ENCODE peak calls at places on chromosomes 3 and 15, in ten cellular contexts. S is nucleus accumbens; C is activated CD8-positive, alpha-beta memory T cell treated with anti-CD3 and anti-CD28 coated beads, Interleukin-2, amount 50 U/mL, for 4 hours; Z is ureter; J is NCI-H510A treated with DMSO at 0.1 percent for 48 hours; O is HEK293T; L is lower leg skin; H is pons; N is mucosa of descending colon; E is bronchial epithelial cell. P is an unnamed sample.

GRCh38 chr3:47323431-47324277 is 40.9 kb downstream of the KLHL18 start:
- DNase-seq in E (peak; percentile 68), O (no peak), C (no peak), L (peak; percentile 46), S (no peak), N (no peak), J (no peak), Z (no peak), H (no peak), P (no peak)

GRCh38 chr3:69541059-69541471 is 155.2 kb upstream of the FRMD4B start:
- DNase-seq in C (no peak), Z (no peak), N (no peak), H (no peak), J (no peak), O (no peak), L (peak; percentile 88), S (no peak), E (peak; percentile 95), P (no peak)

GRCh38 chr3:61707492-61707891 is 146.1 kb downstream of the PTPRG start:
- DNase-seq in S (no peak), L (no peak), C (no peak), Z (no peak), J (no peak), H (no peak), N (no peak), E (no peak), O (no peak), P (no peak)

GRCh38 chr3:50146316-50146901 is 8.7 kb upstream of the SEMA3F start:
- DNase-seq in Z (no peak), H (no peak), L (no peak), N (no peak), E (peak; percentile 79), O (no peak), C (no peak), J (no peak), S (no peak), P (no peak)

GRCh38 chr3:128426128-128426921 is 40.4 kb downstream of the DNAJB8 start:
- DNase-seq in C (peak; percentile 64), E (no peak), Z (no peak), L (no peak), O (peak; percentile 93), N (peak; percentile 36), H (peak; percentile 7), J (peak; percentile 14), S (peak; percentile 36), P (peak; percentile 65)

GRCh38 chr15:25679492-25679891 is 183.6 kb downstream of the ATP10A start:
- DNase-seq in S (no peak), H (no peak), O (no peak), J (no peak), Z (no peak), E (no peak), L (peak; percentile 48), C (no peak), N (no peak), P (no peak)

GRCh38 chr15:68440136-68440535 is 8.2 kb upstream of the ITGA11 start:
- DNase-seq in C (no peak), L (no peak), N (no peak), J (no peak), O (no peak), S (no peak), Z (peak; percentile 26), E (no peak), H (no peak), P (no peak)

GRCh38 chr3:62875103-62876002 is at the start of gene CADPS:
- DNase-seq in S (peak; percentile 13), N (peak; percentile 16), H (peak; percentile 24), J (peak; percentile 27), L (no peak), Z (no peak), C (no peak), E (no peak), O (no peak), P (peak; percentile 79)

GRCh38 chr3:154421067-154421466 is 8.9 kb downstream of the GPR149 start:
- DNase-seq in H (no peak), O (no peak), L (no peak), E (peak; percentile 9), S (no peak), N (peak; percentile 19), J (no peak), C (no peak), Z (no peak), P (no peak)

GRCh38 chr15:47331796-47332480 is 385.4 kb upstream of the SEMA6D start:
- DNase-seq in O (no peak), L (no peak), H (no peak), Z (no peak), N (no peak), C (no peak), E (peak; percentile 84), J (peak; percentile 48), S (no peak), P (no peak)

GRCh38 chr3:118808743-118809142 is 225.9 kb downstream of the IGSF11 start:
- DNase-seq in J (no peak), C (no peak), N (no peak), E (no peak), H (no peak), O (no peak), Z (no peak), L (no peak), S (no peak), P (no peak)

GRCh38 chr3:101011086-101011485 is 17.9 kb upstream of the ABI3BP start:
- DNase-seq in C (no peak), J (no peak), S (no peak), Z (no peak), O (no peak), H (no peak), E (no peak), L (no peak), N (no peak), P (no peak)

GRCh38 chr3:12138044-12138443 is 20.7 kb downstream of the TIMP4 start:
- DNase-seq in N (peak; percentile 53), L (no peak), H (no peak), O (no peak), E (peak; percentile 21), C (no peak), S (no peak), Z (no peak), J (no peak), P (no peak)

GRCh38 chr3:172562881-172563835 is 39.9 kb upstream of the TNFSF10 start:
- DNase-seq in S (no peak), C (no peak), Z (no peak), O (no peak), L (no peak), E (peak; percentile 95), H (no peak), N (peak; percentile 50), J (no peak), P (peak; percentile 25)

GRCh38 chr15:71312194-71312708 is 197.0 kb downstream of the THSD4 start:
- DNase-seq in Z (no peak), E (no peak), H (no peak), N (no peak), L (no peak), C (no peak), J (no peak), S (no peak), O (no peak), P (no peak)

GRCh38 chr3:127690106-127690505 is 17.4 kb downstream of the ABTB1 start:
- DNase-seq in J (no peak), O (no peak), C (no peak), L (no peak), N (no peak), Z (no peak), H (no peak), E (peak; percentile 49), S (no peak), P (no peak)

GRCh38 chr15:77021803-77022381 is 27.0 kb downstream of the PSTPIP1 start:
- DNase-seq in H (no peak), L (no peak), E (no peak), O (no peak), J (no peak), Z (no peak), C (peak; percentile 40), S (no peak), N (no peak), P (no peak)

GRCh38 chr15:85840079-85840801 is 45.5 kb upstream of the KLHL25 start:
- DNase-seq in E (peak; percentile 47), N (peak; percentile 97), L (peak; percentile 96), Z (peak; percentile 88), S (peak; percentile 65), J (peak; percentile 38), H (peak; percentile 50), O (peak; percentile 94), C (peak; percentile 82), P (peak; percentile 78)

GRCh38 chr3:45715945-45716344 is 26.7 kb downstream of the SACM1L start:
- DNase-seq in S (no peak), H (no peak), C (no peak), O (no peak), L (no peak), J (no peak), E (no peak), Z (no peak), N (no peak), P (no peak)

GRCh38 chr15:39358441-39359041 is 222.3 kb upstream of the THBS1 start:
- DNase-seq in O (no peak), Z (peak; percentile 60), S (no peak), C (no peak), H (no peak), J (no peak), E (peak; percentile 45), N (peak; percentile 22), L (no peak), P (no peak)

GRCh38 chr3:52845157-52845556 is 10.3 kb upstream of the MUSTN1 start:
- DNase-seq in N (peak; percentile 34), S (no peak), J (peak; percentile 36), E (no peak), O (no peak), H (peak; percentile 56), Z (peak; percentile 70), C (no peak), L (no peak), P (peak; percentile 4)

GRCh38 chr3:16242177-16242576 is 22.6 kb downstream of the DPH3 start:
- DNase-seq in Z (no peak), C (no peak), H (no peak), L (no peak), O (no peak), N (no peak), S (no peak), E (no peak), J (no peak), P (no peak)

GRCh38 chr3:138694287-138695007 is 85.9 kb downstream of the FAIM start:
- DNase-seq in E (peak; percentile 86), O (no peak), L (no peak), S (no peak), J (no peak), C (no peak), N (no peak), H (no peak), Z (no peak), P (no peak)

GRCh38 chr15:27820722-27821121 is 278.4 kb downstream of the OCA2 start:
- DNase-seq in C (no peak), H (no peak), S (no peak), L (no peak), N (no peak), Z (no peak), O (no peak), J (no peak), E (no peak), P (no peak)

GRCh38 chr3:171459942-171460225 is 321 bp downstream of the TNIK start:
- DNase-seq in H (no peak), N (peak; percentile 31), J (no peak), L (no peak), Z (no peak), O (no peak), C (no peak), E (no peak), S (no peak), P (no peak)

GRCh38 chr15:71291247-71291646 is 176.0 kb downstream of the THSD4 start:
- DNase-seq in H (no peak), J (no peak), S (no peak), C (no peak), L (no peak), O (no peak), Z (no peak), E (no peak), N (no peak), P (no peak)

GRCh38 chr15:65583701-65584100 is 27.2 kb downstream of the INTS14 start:
- DNase-seq in J (no peak), Z (no peak), L (no peak), C (peak; percentile 20), H (peak; percentile 37), N (peak; percentile 21), S (no peak), E (no peak), O (no peak), P (no peak)

GRCh38 chr15:33618300-33618699 is 307.5 kb downstream of the RYR3 start:
- DNase-seq in C (no peak), N (no peak), H (no peak), Z (no peak), E (no peak), J (no peak), O (no peak), L (no peak), S (no peak), P (no peak)

P was measured in NCI-H146.